ENCODE peak calls at places on chromosomes 1 and 21, in seven cellular contexts. W, H, N, L, V, T and Y are unnamed samples.
A peak's percentile ranks its signal among the peaks of the same experiment; 100 is the strongest.

GRCh38 chr1:985126-985525 is 3.2 kb upstream of the PERM1 start:
- DNase-seq in W (no peak), V (no peak), T (no peak), N (no peak), H (no peak), L (no peak), Y (no peak)

GRCh38 chr21:29149771-29150425 is 19.5 kb downstream of the MAP3K7CL start:
- DNase-seq in T (no peak), H (no peak), V (no peak), N (no peak), W (no peak), L (no peak), Y (no peak)

GRCh38 chr1:22255341-22256212 is 112.7 kb upstream of the WNT4 start:
- DNase-seq in T (no peak), V (no peak), W (no peak), H (no peak), L (no peak), N (no peak), Y (no peak)

GRCh38 chr21:17071093-17071492 is 441.8 kb upstream of the CXADR start:
- DNase-seq in N (no peak), T (no peak), W (no peak), V (no peak), L (no peak), H (no peak), Y (no peak)

GRCh38 chr1:7538033-7538432 is 233.1 kb upstream of the VAMP3 start:
- DNase-seq in H (no peak), L (no peak), W (no peak), N (no peak), T (no peak), V (no peak), Y (no peak)

GRCh38 chr21:17467392-17467791 is 45.5 kb upstream of the CXADR start:
- DNase-seq in H (no peak), T (no peak), W (no peak), V (no peak), L (no peak), N (no peak), Y (no peak)

GRCh38 chr1:119160851-119161250 is 20.4 kb upstream of the WARS2 start:
- DNase-seq in L (peak; percentile 96), H (no peak), V (no peak), W (no peak), T (no peak), N (no peak), Y (no peak)

GRCh38 chr1:166811691-166812090 is 27.6 kb upstream of the POGK start:
- DNase-seq in H (no peak), V (peak; percentile 29), T (no peak), W (no peak), L (peak; percentile 81), N (no peak), Y (no peak)

GRCh38 chr1:224211262-224211962 is 28.4 kb downstream of the DEGS1 start:
- DNase-seq in H (no peak), V (peak; percentile 68), N (no peak), L (no peak), T (no peak), W (peak; percentile 41), Y (no peak)

GRCh38 chr1:24933468-24933867 is 3.4 kb upstream of the RUNX3 start:
- DNase-seq in H (no peak), L (no peak), V (no peak), W (no peak), N (no peak), T (no peak), Y (no peak)

GRCh38 chr1:201711101-201711597 is 117.8 kb upstream of the IPO9 start:
- DNase-seq in N (no peak), H (peak; percentile 80), L (no peak), V (no peak), W (no peak), T (no peak), Y (no peak)

GRCh38 chr1:2258996-2259395 is 30.9 kb downstream of the SKI start:
- DNase-seq in V (no peak), H (no peak), W (no peak), L (no peak), T (peak; percentile 37), N (no peak), Y (no peak)

GRCh38 chr1:167465751-167466150 is 52.6 kb downstream of the CD247 start:
- DNase-seq in T (no peak), V (no peak), W (no peak), H (no peak), N (no peak), L (no peak), Y (no peak)

GRCh38 chr1:150010388-150011115 is at the start of gene OTUD7B:
- DNase-seq in W (peak; percentile 94), N (no peak), L (no peak), V (peak; percentile 47), H (peak; percentile 94), T (peak; percentile 56), Y (no peak)

GRCh38 chr1:1310476-1311053 is 2.2 kb downstream of the PUSL1 start:
- DNase-seq in L (no peak), W (no peak), N (no peak), V (no peak), H (no peak), T (no peak), Y (no peak)

GRCh38 chr1:88698764-88699163 is 14.7 kb downstream of the PKN2 start:
- DNase-seq in H (no peak), T (no peak), N (no peak), W (no peak), V (no peak), L (no peak), Y (no peak)

GRCh38 chr1:15196807-15197530 is 43.4 kb downstream of the TMEM51 start:
- DNase-seq in W (peak; percentile 49), H (no peak), T (no peak), L (no peak), V (no peak), N (no peak), Y (no peak)

GRCh38 chr1:150150511-150151021 is 850 bp downstream of the PLEKHO1 start:
- DNase-seq in L (no peak), N (no peak), V (no peak), T (no peak), W (peak; percentile 52), H (peak; percentile 76), Y (no peak)